ENCODE peak calls at places on chromosomes 2 and 18, in nine cellular contexts. One of them, this sample, is unnamed.

GRCh38 chr2:240603846-240604245 is 17.3 kb downstream of the CAPN10 start:
- DNase-seq in cardiac muscle cell: no peak
- DNase-seq in substantia nigra: no peak
- DNase-seq in RWPE1: no peak
- DNase-seq in adrenal gland: no peak
- DNase-seq in neural progenitor cell: no peak
- DNase-seq in CD4-positive, alpha-beta T cell: no peak
- DNase-seq in CD4-positive, CD25-positive, alpha-beta regulatory T cell: no peak
- DNase-seq in PC-9: no peak
- DNase-seq in this sample: no peak

GRCh38 chr2:16773080-16773713 is 107.6 kb upstream of the CYRIA start:
- DNase-seq in cardiac muscle cell: peak
- DNase-seq in substantia nigra: peak
- DNase-seq in RWPE1: peak
- DNase-seq in adrenal gland: peak
- DNase-seq in neural progenitor cell: peak
- DNase-seq in CD4-positive, alpha-beta T cell: no peak
- DNase-seq in CD4-positive, CD25-positive, alpha-beta regulatory T cell: no peak
- DNase-seq in PC-9: peak
- DNase-seq in this sample: no peak

GRCh38 chr2:30865218-30865617 is 58.0 kb upstream of the CAPN13 start:
- DNase-seq in cardiac muscle cell: no peak
- DNase-seq in substantia nigra: no peak
- DNase-seq in RWPE1: no peak
- DNase-seq in adrenal gland: no peak
- DNase-seq in neural progenitor cell: no peak
- DNase-seq in CD4-positive, alpha-beta T cell: no peak
- DNase-seq in CD4-positive, CD25-positive, alpha-beta regulatory T cell: no peak
- DNase-seq in PC-9: no peak
- DNase-seq in this sample: no peak

GRCh38 chr2:212107989-212108388 is 430.6 kb downstream of the ERBB4 start:
- DNase-seq in cardiac muscle cell: no peak
- DNase-seq in substantia nigra: no peak
- DNase-seq in RWPE1: no peak
- DNase-seq in adrenal gland: no peak
- DNase-seq in neural progenitor cell: no peak
- DNase-seq in CD4-positive, alpha-beta T cell: no peak
- DNase-seq in CD4-positive, CD25-positive, alpha-beta regulatory T cell: no peak
- DNase-seq in PC-9: no peak
- DNase-seq in this sample: no peak

GRCh38 chr18:24470022-24470618 is 9.7 kb downstream of the HRH4 start:
- DNase-seq in cardiac muscle cell: no peak
- DNase-seq in substantia nigra: no peak
- DNase-seq in RWPE1: no peak
- DNase-seq in adrenal gland: no peak
- DNase-seq in neural progenitor cell: no peak
- DNase-seq in CD4-positive, alpha-beta T cell: no peak
- DNase-seq in CD4-positive, CD25-positive, alpha-beta regulatory T cell: no peak
- DNase-seq in PC-9: no peak
- DNase-seq in this sample: no peak

GRCh38 chr2:135169900-135170753 is 118.0 kb downstream of the RAB3GAP1 start:
- DNase-seq in cardiac muscle cell: no peak
- DNase-seq in substantia nigra: no peak
- DNase-seq in RWPE1: no peak
- DNase-seq in adrenal gland: no peak
- DNase-seq in neural progenitor cell: no peak
- DNase-seq in CD4-positive, alpha-beta T cell: no peak
- DNase-seq in CD4-positive, CD25-positive, alpha-beta regulatory T cell: peak
- DNase-seq in PC-9: no peak
- DNase-seq in this sample: no peak

GRCh38 chr2:205704101-205704741 is 21.9 kb downstream of the NRP2 start:
- DNase-seq in cardiac muscle cell: peak
- DNase-seq in substantia nigra: peak
- DNase-seq in RWPE1: no peak
- DNase-seq in adrenal gland: peak
- DNase-seq in neural progenitor cell: no peak
- DNase-seq in CD4-positive, alpha-beta T cell: no peak
- DNase-seq in CD4-positive, CD25-positive, alpha-beta regulatory T cell: no peak
- DNase-seq in PC-9: no peak
- DNase-seq in this sample: no peak

GRCh38 chr2:105744909-105745853 is at the start of gene NCK2:
- DNase-seq in cardiac muscle cell: peak
- DNase-seq in substantia nigra: no peak
- DNase-seq in RWPE1: no peak
- DNase-seq in adrenal gland: peak
- DNase-seq in neural progenitor cell: peak
- DNase-seq in CD4-positive, alpha-beta T cell: no peak
- DNase-seq in CD4-positive, CD25-positive, alpha-beta regulatory T cell: peak
- DNase-seq in PC-9: no peak
- DNase-seq in this sample: no peak

GRCh38 chr2:128646691-128647090 is 328.0 kb upstream of the HS6ST1 start:
- DNase-seq in cardiac muscle cell: no peak
- DNase-seq in substantia nigra: no peak
- DNase-seq in RWPE1: no peak
- DNase-seq in adrenal gland: peak
- DNase-seq in neural progenitor cell: no peak
- DNase-seq in CD4-positive, alpha-beta T cell: no peak
- DNase-seq in CD4-positive, CD25-positive, alpha-beta regulatory T cell: no peak
- DNase-seq in PC-9: no peak
- DNase-seq in this sample: no peak

GRCh38 chr2:99552529-99552928 is 62.7 kb upstream of the REV1 start:
- DNase-seq in cardiac muscle cell: no peak
- DNase-seq in substantia nigra: no peak
- DNase-seq in RWPE1: no peak
- DNase-seq in adrenal gland: no peak
- DNase-seq in neural progenitor cell: no peak
- DNase-seq in CD4-positive, alpha-beta T cell: no peak
- DNase-seq in CD4-positive, CD25-positive, alpha-beta regulatory T cell: no peak
- DNase-seq in PC-9: no peak
- DNase-seq in this sample: no peak

GRCh38 chr2:152347076-152347475 is 12.1 kb downstream of the FMNL2 start:
- DNase-seq in cardiac muscle cell: peak
- DNase-seq in substantia nigra: no peak
- DNase-seq in RWPE1: no peak
- DNase-seq in adrenal gland: no peak
- DNase-seq in neural progenitor cell: no peak
- DNase-seq in CD4-positive, alpha-beta T cell: no peak
- DNase-seq in CD4-positive, CD25-positive, alpha-beta regulatory T cell: no peak
- DNase-seq in PC-9: peak
- DNase-seq in this sample: peak

GRCh38 chr2:28360066-28360741 is 32.5 kb upstream of the FOSL2 start:
- DNase-seq in cardiac muscle cell: peak
- DNase-seq in substantia nigra: no peak
- DNase-seq in RWPE1: no peak
- DNase-seq in adrenal gland: no peak
- DNase-seq in neural progenitor cell: no peak
- DNase-seq in CD4-positive, alpha-beta T cell: no peak
- DNase-seq in CD4-positive, CD25-positive, alpha-beta regulatory T cell: no peak
- DNase-seq in PC-9: no peak
- DNase-seq in this sample: no peak

GRCh38 chr2:71849603-71850305 is 297.9 kb downstream of the CYP26B1 start:
- DNase-seq in cardiac muscle cell: no peak
- DNase-seq in substantia nigra: no peak
- DNase-seq in RWPE1: no peak
- DNase-seq in adrenal gland: no peak
- DNase-seq in neural progenitor cell: no peak
- DNase-seq in CD4-positive, alpha-beta T cell: no peak
- DNase-seq in CD4-positive, CD25-positive, alpha-beta regulatory T cell: no peak
- DNase-seq in PC-9: peak
- DNase-seq in this sample: no peak

GRCh38 chr2:6554403-6554802 is 311.3 kb downstream of the CMPK2 start:
- DNase-seq in cardiac muscle cell: no peak
- DNase-seq in substantia nigra: no peak
- DNase-seq in RWPE1: no peak
- DNase-seq in adrenal gland: no peak
- DNase-seq in neural progenitor cell: no peak
- DNase-seq in CD4-positive, alpha-beta T cell: no peak
- DNase-seq in CD4-positive, CD25-positive, alpha-beta regulatory T cell: no peak
- DNase-seq in PC-9: no peak
- DNase-seq in this sample: no peak

GRCh38 chr2:70990216-70990615 is 4.5 kb downstream of the TEX261 start:
- DNase-seq in cardiac muscle cell: no peak
- DNase-seq in substantia nigra: no peak
- DNase-seq in RWPE1: no peak
- DNase-seq in adrenal gland: no peak
- DNase-seq in neural progenitor cell: no peak
- DNase-seq in CD4-positive, alpha-beta T cell: no peak
- DNase-seq in CD4-positive, CD25-positive, alpha-beta regulatory T cell: no peak
- DNase-seq in PC-9: no peak
- DNase-seq in this sample: no peak

GRCh38 chr2:232458661-232459418 is 2.9 kb downstream of the ALPI start:
- DNase-seq in cardiac muscle cell: no peak
- DNase-seq in substantia nigra: no peak
- DNase-seq in RWPE1: no peak
- DNase-seq in adrenal gland: peak
- DNase-seq in neural progenitor cell: no peak
- DNase-seq in CD4-positive, alpha-beta T cell: no peak
- DNase-seq in CD4-positive, CD25-positive, alpha-beta regulatory T cell: no peak
- DNase-seq in PC-9: no peak
- DNase-seq in this sample: no peak

GRCh38 chr18:1392865-1393734 is 488.4 kb downstream of the ADCYAP1 start:
- DNase-seq in cardiac muscle cell: no peak
- DNase-seq in substantia nigra: no peak
- DNase-seq in RWPE1: no peak
- DNase-seq in adrenal gland: no peak
- DNase-seq in neural progenitor cell: no peak
- DNase-seq in CD4-positive, alpha-beta T cell: no peak
- DNase-seq in CD4-positive, CD25-positive, alpha-beta regulatory T cell: no peak
- DNase-seq in PC-9: no peak
- DNase-seq in this sample: no peak

GRCh38 chr18:62790836-62791772 is 75.8 kb downstream of the PHLPP1 start:
- DNase-seq in cardiac muscle cell: peak
- DNase-seq in substantia nigra: peak
- DNase-seq in RWPE1: no peak
- DNase-seq in adrenal gland: no peak
- DNase-seq in neural progenitor cell: no peak
- DNase-seq in CD4-positive, alpha-beta T cell: no peak
- DNase-seq in CD4-positive, CD25-positive, alpha-beta regulatory T cell: peak
- DNase-seq in PC-9: no peak
- DNase-seq in this sample: no peak
- H3K27ac ChIP-seq in cardiac muscle cell: peak
- H3K27ac ChIP-seq in substantia nigra: peak
- H3K27ac ChIP-seq in RWPE1: no peak
- H3K27ac ChIP-seq in adrenal gland: peak
- H3K27ac ChIP-seq in neural progenitor cell: peak
- H3K27ac ChIP-seq in CD4-positive, alpha-beta T cell: no peak
- H3K27ac ChIP-seq in CD4-positive, CD25-positive, alpha-beta regulatory T cell: no peak
- H3K27ac ChIP-seq in PC-9: no peak
- H3K27ac ChIP-seq in this sample: no peak

DNA sequence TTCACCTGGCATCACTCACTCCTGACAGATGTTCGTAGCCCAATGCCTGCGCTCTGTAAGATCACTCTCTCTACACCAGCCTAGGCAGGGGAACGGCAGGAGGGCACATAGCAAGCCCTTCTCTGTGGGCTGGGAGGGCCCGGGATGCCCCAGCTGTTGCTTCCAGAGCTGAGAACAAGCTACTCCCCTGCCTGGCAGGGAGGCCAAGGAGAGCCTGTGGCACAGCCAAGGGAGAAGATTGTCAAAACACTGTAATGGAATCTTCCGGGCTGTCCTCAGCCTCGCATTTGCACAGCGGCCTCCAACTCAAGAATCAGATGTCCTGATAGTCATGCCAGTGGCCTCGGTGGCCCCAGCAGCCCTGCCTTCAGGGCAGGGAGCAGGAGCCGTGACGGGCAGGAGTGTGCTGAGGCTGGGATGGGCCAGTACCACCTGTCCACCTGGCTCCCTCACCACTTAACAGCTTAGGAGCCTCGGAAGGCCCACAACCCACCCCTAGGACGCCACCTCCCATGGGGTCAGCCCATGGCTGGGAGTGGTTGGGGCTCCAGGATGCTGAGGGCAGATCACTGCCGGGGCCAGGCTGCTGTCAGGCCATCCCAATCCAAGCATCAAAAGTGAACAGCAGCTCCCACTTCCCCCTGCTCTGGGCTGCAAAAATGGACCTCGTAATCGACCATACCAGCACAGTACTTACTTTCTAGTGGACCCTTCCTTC is 21.9 kb upstream of the SLC35F6 start:
- DNase-seq in cardiac muscle cell: no peak
- DNase-seq in substantia nigra: no peak
- DNase-seq in RWPE1: no peak
- DNase-seq in adrenal gland: no peak
- DNase-seq in neural progenitor cell: no peak
- DNase-seq in CD4-positive, alpha-beta T cell: no peak
- DNase-seq in CD4-positive, CD25-positive, alpha-beta regulatory T cell: no peak
- DNase-seq in PC-9: no peak
- DNase-seq in this sample: no peak
- H3K27ac ChIP-seq in cardiac muscle cell: no peak
- H3K27ac ChIP-seq in substantia nigra: no peak
- H3K27ac ChIP-seq in RWPE1: no peak
- H3K27ac ChIP-seq in adrenal gland: no peak
- H3K27ac ChIP-seq in neural progenitor cell: no peak
- H3K27ac ChIP-seq in CD4-positive, alpha-beta T cell: no peak
- H3K27ac ChIP-seq in CD4-positive, CD25-positive, alpha-beta regulatory T cell: no peak
- H3K27ac ChIP-seq in PC-9: no peak
- H3K27ac ChIP-seq in this sample: no peak

DNA sequence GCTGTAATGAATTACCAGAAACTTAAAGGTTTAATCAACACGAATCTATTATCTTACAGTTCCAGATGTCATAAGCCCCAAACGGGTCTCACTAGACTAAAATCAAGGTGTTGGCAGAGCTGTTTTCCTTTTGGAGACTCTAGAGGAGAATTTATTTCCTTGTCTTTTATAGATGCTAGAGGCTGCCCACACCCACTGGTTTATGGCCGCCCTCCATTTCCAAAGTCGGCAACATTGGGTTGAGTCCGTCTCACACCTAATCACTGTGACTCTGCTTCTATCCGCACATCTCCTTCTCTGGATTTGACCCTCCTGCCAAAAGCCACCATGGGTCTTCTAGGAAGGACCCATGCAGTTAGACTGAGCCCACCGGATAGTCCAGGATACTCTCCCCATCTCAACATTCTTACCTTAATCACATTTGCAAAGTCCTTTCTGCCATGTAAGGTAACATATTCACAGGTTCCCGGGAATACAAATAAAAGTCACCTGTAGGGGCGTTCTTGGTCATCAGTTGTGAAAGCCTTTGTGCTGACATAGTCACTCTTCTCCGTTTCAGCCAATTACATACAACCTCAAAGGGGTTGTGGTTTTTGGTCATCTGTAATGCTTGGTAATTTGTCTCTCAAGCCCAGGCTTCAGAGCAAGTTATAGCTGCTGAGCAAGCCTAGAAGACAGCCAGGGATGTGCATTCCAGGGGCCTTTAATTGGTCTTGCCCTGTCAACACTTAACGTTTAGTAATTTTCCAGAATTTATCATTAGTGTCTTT is 179.4 kb downstream of the ANTXR1 start:
- DNase-seq in cardiac muscle cell: no peak
- DNase-seq in substantia nigra: no peak
- DNase-seq in RWPE1: no peak
- DNase-seq in adrenal gland: no peak
- DNase-seq in neural progenitor cell: no peak
- DNase-seq in CD4-positive, alpha-beta T cell: no peak
- DNase-seq in CD4-positive, CD25-positive, alpha-beta regulatory T cell: no peak
- DNase-seq in PC-9: no peak
- DNase-seq in this sample: no peak
- H3K27ac ChIP-seq in cardiac muscle cell: no peak
- H3K27ac ChIP-seq in substantia nigra: no peak
- H3K27ac ChIP-seq in RWPE1: no peak
- H3K27ac ChIP-seq in adrenal gland: no peak
- H3K27ac ChIP-seq in neural progenitor cell: no peak
- H3K27ac ChIP-seq in CD4-positive, alpha-beta T cell: no peak
- H3K27ac ChIP-seq in CD4-positive, CD25-positive, alpha-beta regulatory T cell: no peak
- H3K27ac ChIP-seq in PC-9: no peak
- H3K27ac ChIP-seq in this sample: no peak

GRCh38 chr2:23335550-23335949 is 49.4 kb upstream of the KLHL29 start:
- DNase-seq in cardiac muscle cell: no peak
- DNase-seq in substantia nigra: no peak
- DNase-seq in RWPE1: no peak
- DNase-seq in adrenal gland: no peak
- DNase-seq in neural progenitor cell: no peak
- DNase-seq in CD4-positive, alpha-beta T cell: no peak
- DNase-seq in CD4-positive, CD25-positive, alpha-beta regulatory T cell: no peak
- DNase-seq in PC-9: no peak
- DNase-seq in this sample: no peak
- H3K27ac ChIP-seq in cardiac muscle cell: no peak
- H3K27ac ChIP-seq in substantia nigra: no peak
- H3K27ac ChIP-seq in RWPE1: no peak
- H3K27ac ChIP-seq in adrenal gland: no peak
- H3K27ac ChIP-seq in neural progenitor cell: no peak
- H3K27ac ChIP-seq in CD4-positive, alpha-beta T cell: no peak
- H3K27ac ChIP-seq in CD4-positive, CD25-positive, alpha-beta regulatory T cell: no peak
- H3K27ac ChIP-seq in PC-9: no peak
- H3K27ac ChIP-seq in this sample: no peak